ENCODE peak calls at places on chromosomes 7 and 10, in four cellular contexts. U is fibroblast of mammary gland, N is mesothelial cell of epicardium, G is SK-N-SH. L is an unnamed sample.

GRCh38 chr7:78279035-78279434 is 480.5 kb downstream of the PHTF2 start:
- DNase-seq in U (peak; percentile 81), N (no peak), G (no peak), L (no peak)

GRCh38 chr7:137695942-137696341 is 150.8 kb downstream of the DGKI start:
- DNase-seq in U (no peak), N (no peak), G (no peak), L (no peak)

GRCh38 chr7:28408974-28409715 is 3.2 kb upstream of the CREB5 start:
- DNase-seq in U (peak; percentile 99), N (peak; percentile 89), G (peak; percentile 95), L (no peak)

GRCh38 chr7:155344618-155345433 is 47.1 kb downstream of the INSIG1 start:
- DNase-seq in U (peak; percentile 66), N (peak; percentile 94), G (peak; percentile 99), L (peak; percentile 65)

GRCh38 chr7:30732606-30733005 is 19.3 kb upstream of the INMT start:
- DNase-seq in U (no peak), N (no peak), G (no peak), L (no peak)

GRCh38 chr7:35804571-35804970 is 3.7 kb downstream of the SEPTIN7 start:
- DNase-seq in U (no peak), N (no peak), G (no peak), L (no peak)

GRCh38 chr7:128792471-128793183 is 859 bp downstream of the CCDC136 start:
- DNase-seq in U (no peak), N (no peak), G (peak; percentile 90), L (no peak)

GRCh38 chr10:75079436-75080083 is 31.9 kb upstream of the SAMD8 start:
- DNase-seq in U (no peak), N (no peak), G (no peak), L (no peak)

GRCh38 chr7:108415821-108416536 is 40.3 kb downstream of the NRCAM start:
- DNase-seq in U (peak; percentile 81), N (no peak), G (peak; percentile 58), L (no peak)

GRCh38 chr7:92750961-92751360 is 85.4 kb downstream of the CDK6 start:
- DNase-seq in U (no peak), N (no peak), G (no peak), L (no peak)

GRCh38 chr7:99798972-99799371 is 15.0 kb upstream of the CYP3A4 start:
- DNase-seq in U (no peak), N (no peak), G (no peak), L (no peak)

GRCh38 chr10:51063659-51064535 is 10.4 kb upstream of the PRKG1 start:
- DNase-seq in U (peak; percentile 77), N (no peak), G (peak; percentile 22), L (no peak)

GRCh38 chr10:121526801-121527221 is 71.4 kb downstream of the FGFR2 start:
- DNase-seq in U (no peak), N (no peak), G (no peak), L (no peak)

GRCh38 chr10:97188234-97188847 is 2.6 kb upstream of the SLIT1 start:
- DNase-seq in U (no peak), N (no peak), G (no peak), L (no peak)

GRCh38 chr10:87942884-87943527 is 79.6 kb downstream of the PTEN start:
- DNase-seq in U (no peak), N (no peak), G (no peak), L (no peak)

GRCh38 chr10:84395581-84395980 is 67.2 kb downstream of the CCSER2 start:
- DNase-seq in U (no peak), N (no peak), G (no peak), L (no peak)

GRCh38 chr7:136919820-136920219 is 51.4 kb downstream of the CHRM2 start:
- DNase-seq in U (no peak), N (no peak), G (no peak), L (no peak)

GRCh38 chr7:155594961-155595366 is 48.6 kb upstream of the CNPY1 start:
- DNase-seq in U (no peak), N (no peak), G (no peak), L (no peak)

GRCh38 chr7:150631866-150632864 is at the start of gene GIMAP6:
- DNase-seq in U (no peak), N (no peak), G (no peak), L (no peak)

GRCh38 chr7:91182819-91183405 is 81.3 kb upstream of the FZD1 start:
- DNase-seq in U (peak; percentile 99), N (no peak), G (no peak), L (no peak)

GRCh38 chr7:74455933-74456332 is 2.2 kb downstream of the GTF2IRD1 start:
- DNase-seq in U (peak; percentile 37), N (no peak), G (no peak), L (no peak)

GRCh38 chr10:112622786-112623185 is 175.8 kb downstream of the VTI1A start:
- DNase-seq in U (peak; percentile 57), N (no peak), G (no peak), L (no peak)

GRCh38 chr10:118447478-118447877 is 105.4 kb upstream of the FAM204A start:
- DNase-seq in U (peak; percentile 47), N (no peak), G (peak; percentile 21), L (no peak)

GRCh38 chr10:5666324-5667220 is at the start of gene ASB13:
- DNase-seq in U (peak; percentile 38), N (peak; percentile 70), G (peak; percentile 93), L (no peak)

GRCh38 chr10:44908071-44908709 is 2.9 kb upstream of the TMEM72 start:
- DNase-seq in U (peak; percentile 13), N (peak; percentile 60), G (no peak), L (no peak)

GRCh38 chr10:47146571-47146970 is 153.4 kb upstream of the GDF10 start:
- DNase-seq in U (no peak), N (no peak), G (no peak), L (no peak)

GRCh38 chr7:135386181-135386580 is 123.7 kb downstream of the CNOT4 start:
- DNase-seq in U (peak; percentile 5), N (no peak), G (no peak), L (no peak)

GRCh38 chr10:3500408-3500856 is 284.6 kb downstream of the KLF6 start:
- DNase-seq in U (peak; percentile 22), N (peak; percentile 64), G (no peak), L (no peak)

GRCh38 chr10:130339911-130340310 is 203.7 kb downstream of the GLRX3 start:
- DNase-seq in U (no peak), N (no peak), G (no peak), L (no peak)

GRCh38 chr10:48444861-48445841 is 138.7 kb downstream of the MAPK8 start:
- DNase-seq in U (no peak), N (no peak), G (peak; percentile 70), L (no peak)

GRCh38 chr10:3926675-3927525 is 141.9 kb upstream of the KLF6 start:
- DNase-seq in U (peak; percentile 16), N (no peak), G (no peak), L (no peak)

GRCh38 chr10:71521504-71522290 is 125.0 kb downstream of the CDH23 start:
- DNase-seq in U (no peak), N (no peak), G (no peak), L (no peak)

GRCh38 chr7:115060095-115060830 is 138.4 kb downstream of the MDFIC start:
- DNase-seq in U (no peak), N (no peak), G (no peak), L (no peak)

GRCh38 chr10:72312865-72313391 is 39.2 kb downstream of the DDIT4 start:
- DNase-seq in U (no peak), N (no peak), G (no peak), L (no peak)

GRCh38 chr7:137992738-137993394 is 9.0 kb downstream of the CREB3L2 start:
- DNase-seq in U (peak; percentile 99), N (no peak), G (no peak), L (no peak)

GRCh38 chr7:113289140-113289740 is 170.9 kb upstream of the SMIM30 start:
- DNase-seq in U (peak; percentile 65), N (no peak), G (peak; percentile 42), L (no peak)
- TF ChIP-seq CTCF in U (peak; percentile 76), N (no peak), G (peak; percentile 84), L (peak; percentile 49)

GRCh38 chr10:23530079-23530478 is 91.2 kb downstream of the OTUD1 start:
- DNase-seq in U (peak; percentile 38), N (no peak), G (peak; percentile 9), L (no peak)
- TF ChIP-seq CTCF in U (peak; percentile 38), N (peak; percentile 59), G (peak; percentile 70), L (peak; percentile 19)

GRCh38 chr7:132518102-132518838 is 58.0 kb downstream of the PLXNA4 start:
- DNase-seq in U (peak; percentile 25), N (no peak), G (peak; percentile 52), L (no peak)
- TF ChIP-seq CTCF in U (peak; percentile 47), N (peak; percentile 48), G (peak; percentile 62), L (peak; percentile 27)

DNA sequence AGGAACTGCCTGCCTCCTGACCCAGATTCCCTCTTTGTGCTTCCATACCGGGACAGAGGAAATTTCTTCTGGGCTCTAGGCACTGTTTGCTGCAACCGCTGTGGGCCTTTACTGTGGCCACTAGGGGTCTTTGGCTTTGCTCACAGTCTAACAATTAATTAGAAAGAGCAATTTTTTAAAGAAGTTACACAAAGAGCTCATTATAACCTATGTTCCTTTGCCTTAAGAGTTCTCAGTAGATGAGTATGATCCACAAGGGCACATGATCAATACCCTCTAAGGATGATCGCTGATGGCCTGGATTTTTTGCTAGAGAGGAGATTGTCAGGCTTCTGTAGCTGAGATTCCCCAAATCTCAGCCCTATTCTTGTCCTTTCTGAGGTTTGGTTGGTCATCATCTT is 80.8 kb upstream of the RHOBTB1 start:
- DNase-seq in U (peak; percentile 12), N (no peak), G (peak; percentile 39), L (no peak)
- TF ChIP-seq CTCF in U (peak; percentile 67), N (peak; percentile 63), G (peak; percentile 72), L (peak; percentile 55)

GRCh38 chr10:126187399-126187798 is 200.9 kb downstream of the ADAM12 start:
- DNase-seq in U (no peak), N (no peak), G (no peak), L (no peak)

GRCh38 chr10:126186746-126187145 is 201.5 kb downstream of the ADAM12 start:
- DNase-seq in U (no peak), N (no peak), G (no peak), L (no peak)

GRCh38 chr10:126188679-126189200 is 199.5 kb downstream of the ADAM12 start:
- DNase-seq in U (no peak), N (no peak), G (no peak), L (no peak)

GRCh38 chr10:126196225-126196624 is 192.1 kb downstream of the ADAM12 start:
- DNase-seq in U (no peak), N (no peak), G (no peak), L (no peak)

GRCh38 chr10:126191192-126191591 is 197.1 kb downstream of the ADAM12 start:
- DNase-seq in U (no peak), N (no peak), G (no peak), L (no peak)
- TF ChIP-seq CTCF in U (no peak), N (no peak), G (no peak), L (no peak)

GRCh38 chr10:113854757-113855626 is 531 bp downstream of the NHLRC2 start:
- DNase-seq in U (peak; percentile 26), N (peak; percentile 69), G (peak; percentile 83), L (peak; percentile 9)
- TF ChIP-seq CTCF in U (no peak), N (no peak), G (peak; percentile 30), L (no peak)

DNA sequence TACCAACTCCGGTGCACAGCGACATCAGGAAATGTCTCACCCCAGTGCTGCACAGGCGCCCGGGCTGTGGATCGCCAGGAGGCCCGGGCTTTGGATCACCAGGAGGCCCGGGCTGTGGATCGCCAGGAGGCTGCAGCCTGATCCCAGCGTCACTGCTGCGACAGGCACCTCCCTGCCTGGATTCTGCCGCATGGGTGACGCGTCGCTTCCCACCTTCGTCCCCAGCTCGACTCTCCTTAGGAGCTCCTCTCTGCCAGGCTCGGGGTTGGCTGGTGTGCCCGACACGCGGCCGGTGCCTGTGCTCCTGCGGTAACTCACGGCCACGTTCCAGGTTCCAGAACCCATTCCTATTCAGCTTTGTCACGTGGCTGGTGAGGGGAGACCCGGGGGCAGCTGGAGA is 257.5 kb downstream of the DNAJB6 start:
- DNase-seq in U (no peak), N (no peak), G (no peak), L (no peak)
- TF ChIP-seq CTCF in U (no peak), N (no peak), G (no peak), L (no peak)